ENCODE peak calls at places on chromosomes 13 and 19, in six cellular contexts. D is HepG2, S is lower lobe of right lung, V is right cardiac atrium, M is upper lobe of left lung, A is GM23338. K is an unnamed sample. For H3K4me1, the result is how much of the 10 kb centered on the place peaks cover.

GRCh38 chr19:4516199-4516938 is 1.9 kb downstream of the PLIN4 start:
- ATAC-seq in A (peak), D (no peak), M (no peak), V (peak), S (no peak), K (no peak)

GRCh38 chr19:4582980-4583842 is 23.7 kb upstream of the SEMA6B start:
- ATAC-seq in A (no peak), D (peak), M (no peak), V (no peak), S (no peak), K (no peak)

GRCh38 chr19:30664358-30665058 is 292.3 kb downstream of the ZNF536 start:
- ATAC-seq in M (no peak), A (peak), V (peak), S (peak), D (peak), K (peak)

GRCh38 chr19:10380311-10381102 is at the start of gene TYK2:
- ATAC-seq in V (peak), M (peak), D (peak), A (peak), S (peak), K (peak)

GRCh38 chr13:80448725-80449124 is 107.8 kb upstream of the SPRY2 start:
- ATAC-seq in V (no peak), A (no peak), S (no peak), D (no peak), M (no peak), K (no peak)

GRCh38 chr19:35828694-35829301 is 16.2 kb upstream of the PRODH2 start:
- ATAC-seq in M (peak), A (peak), V (peak), D (peak), S (peak), K (peak)

GRCh38 chr13:80341771-80342271 is 895 bp upstream of the SPRY2 start:
- ATAC-seq in M (no peak), D (no peak), S (peak), A (peak), V (no peak), K (no peak)

GRCh38 chr13:50871405-50871804 is 27.9 kb upstream of the DLEU7 start:
- ATAC-seq in D (no peak), M (no peak), S (no peak), V (no peak), A (no peak), K (no peak)

GRCh38 chr13:65697843-65698242 is 1532.3 kb downstream of the PCDH9 start:
- ATAC-seq in V (no peak), D (no peak), A (no peak), S (no peak), M (no peak), K (no peak)

GRCh38 chr13:106911602-106912001 is 343.7 kb upstream of the ARGLU1 start:
- ATAC-seq in A (no peak), S (no peak), V (no peak), M (no peak), D (no peak), K (no peak)

GRCh38 chr13:109568273-109568900 is 218.0 kb downstream of the IRS2 start:
- ATAC-seq in S (no peak), D (peak), A (no peak), M (no peak), V (no peak), K (no peak)

GRCh38 chr19:38785187-38785699 is 3.8 kb upstream of the LGALS7B start:
- ATAC-seq in A (no peak), V (no peak), D (no peak), M (no peak), S (no peak), K (no peak)

GRCh38 chr13:76822691-76823267 is 63.4 kb downstream of the KCTD12 start:
- ATAC-seq in V (peak), D (peak), A (no peak), S (peak), M (peak), K (no peak)

GRCh38 chr19:19447536-19448237 is 42.2 kb downstream of the GATAD2A start:
- ATAC-seq in M (no peak), S (no peak), A (peak), V (peak), D (no peak), K (no peak)

GRCh38 chr19:10670187-10670586 is 16.0 kb downstream of the ILF3 start:
- ATAC-seq in M (peak), S (no peak), A (no peak), D (no peak), V (peak), K (no peak)

GRCh38 chr13:26847281-26847680 is 86.7 kb upstream of the GPR12 start:
- ATAC-seq in D (no peak), M (no peak), A (peak), V (no peak), S (no peak), K (no peak)

GRCh38 chr13:33678084-33678483 is 139.9 kb upstream of the RFC3 start:
- ATAC-seq in S (no peak), V (no peak), M (no peak), D (no peak), A (no peak), K (no peak)

GRCh38 chr19:14718522-14719113 is 28.8 kb downstream of the ZNF333 start:
- ATAC-seq in S (no peak), A (no peak), V (no peak), M (no peak), D (no peak), K (no peak)

GRCh38 chr13:102686024-102686423 is 8.8 kb downstream of the METTL21C start:
- ATAC-seq in S (no peak), M (no peak), V (no peak), A (no peak), D (no peak), K (no peak)

GRCh38 chr19:6958786-6959185 is 62.4 kb downstream of the MBD3L2B start:
- ATAC-seq in V (no peak), D (no peak), S (peak), A (no peak), M (peak), K (no peak)

GRCh38 chr13:51420681-51421476 is 32.0 kb downstream of the INTS6 start:
- ATAC-seq in D (no peak), M (no peak), V (no peak), S (no peak), A (no peak), K (no peak)

GRCh38 chr13:40204246-40204645 is 462.2 kb downstream of the FOXO1 start:
- ATAC-seq in S (no peak), A (no peak), M (no peak), D (no peak), V (no peak), K (no peak)
- H3K4me1 ChIP-seq in S (under half), A (under half), M (under half), D (under half), V (under half), K (under half)

GRCh38 chr19:53898166-53898565 is 10.9 kb upstream of the CACNG7 start:
- ATAC-seq in V (peak), D (no peak), A (peak), S (no peak), M (no peak), K (no peak)
- H3K4me1 ChIP-seq in V (under half), D (under half), A (under half), S (under half), M (under half), K (under half)

DNA sequence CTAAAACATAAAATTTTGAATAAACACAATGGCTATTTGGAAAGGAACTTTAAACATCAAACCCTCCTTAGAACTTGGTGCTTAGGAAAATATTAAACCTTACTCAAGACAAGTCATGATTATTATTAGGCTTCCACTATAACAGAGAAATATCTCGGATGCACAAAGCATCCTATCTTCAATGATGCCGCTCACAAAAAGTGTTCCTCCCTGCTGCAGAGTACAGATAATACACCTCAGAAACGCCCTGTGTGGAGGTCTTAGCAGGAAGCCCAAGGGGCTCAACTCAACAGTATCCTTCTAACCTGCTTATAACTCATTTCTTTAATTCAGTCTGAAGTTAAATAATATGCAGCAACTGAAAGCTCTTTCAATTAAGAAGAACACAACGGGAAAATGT is 12.2 kb downstream of the ELF1 start:
- ATAC-seq in A (no peak), D (no peak), M (no peak), S (no peak), V (no peak), K (no peak)
- H3K4me1 ChIP-seq in A (under half), D (half or more), M (half or more), S (half or more), V (under half), K (under half)

DNA sequence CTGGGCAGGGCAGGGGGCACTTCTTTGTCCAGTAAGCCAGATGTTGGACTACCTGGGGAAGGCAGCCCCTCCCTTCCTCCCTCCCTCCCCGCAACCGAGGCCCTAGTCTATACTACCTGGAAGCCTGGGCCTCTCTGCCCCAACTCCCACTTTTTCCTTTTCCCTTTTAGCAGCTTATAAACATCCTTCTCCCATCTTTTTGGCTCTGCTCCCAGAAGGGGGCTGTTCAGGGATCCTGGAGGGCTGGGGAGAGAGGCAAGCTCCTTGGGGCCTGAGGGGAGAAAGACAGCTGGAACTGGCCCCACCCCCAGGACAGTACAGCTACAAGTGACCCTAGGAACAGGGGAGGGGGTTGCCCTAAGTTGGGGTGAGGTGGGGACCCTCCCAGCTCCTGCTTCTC is 44.9 kb downstream of the LYL1 start:
- ATAC-seq in A (no peak), D (no peak), V (no peak), M (no peak), S (no peak), K (no peak)
- H3K4me1 ChIP-seq in A (half or more), D (half or more), V (half or more), M (half or more), S (half or more), K (half or more)

GRCh38 chr13:29509999-29510586 is 85.4 kb downstream of the SLC7A1 start:
- ATAC-seq in V (no peak), M (no peak), S (no peak), A (no peak), D (no peak), K (no peak)
- H3K4me1 ChIP-seq in V (under half), M (under half), S (under half), A (under half), D (under half), K (under half)

GRCh38 chr19:46193678-46194077 is 35.9 kb upstream of the IGFL1 start:
- ATAC-seq in M (no peak), S (no peak), V (no peak), A (no peak), D (no peak), K (no peak)
- H3K4me1 ChIP-seq in M (under half), S (under half), V (under half), A (under half), D (under half), K (under half)

K was measured in gastroesophageal sphincter.